ENCODE peak calls at places on chromosomes 12 and 14, in six cellular contexts. W is RPMI8226, E is kidney tubule cell, S is erythroblast, K is upper lobe of right lung, H is COR-L47. N is an unnamed sample.

GRCh38 chr12:111635524-111635923 is 36.4 kb upstream of the ATXN2 start:
- DNase-seq in W (no peak), E (no peak), S (peak), K (no peak), H (no peak), N (no peak)

GRCh38 chr14:68787235-68787727 is 5.6 kb downstream of the ZFP36L1 start:
- DNase-seq in W (no peak), E (no peak), S (no peak), K (no peak), H (no peak), N (peak)

GRCh38 chr12:65495233-65495632 is 216.8 kb downstream of the MSRB3 start:
- DNase-seq in W (no peak), E (peak), S (no peak), K (no peak), H (no peak), N (no peak)

GRCh38 chr12:10369557-10370150 is 20.2 kb downstream of the KLRK1 start:
- DNase-seq in W (no peak), E (no peak), S (no peak), K (no peak), H (no peak), N (no peak)

GRCh38 chr14:103310576-103311095 is 23.4 kb upstream of the EIF5 start:
- DNase-seq in W (no peak), E (no peak), S (no peak), K (no peak), H (no peak), N (no peak)

GRCh38 chr12:8078400-8078799 is 3.7 kb upstream of the NECAP1 start:
- DNase-seq in W (peak), E (peak), S (peak), K (no peak), H (no peak), N (no peak)

GRCh38 chr12:51126297-51126696 is 42.9 kb upstream of the CSRNP2 start:
- DNase-seq in W (no peak), E (no peak), S (no peak), K (no peak), H (no peak), N (no peak)

GRCh38 chr14:61479746-61480502 is 158.5 kb downstream of the PRKCH start:
- DNase-seq in W (no peak), E (peak), S (no peak), K (no peak), H (no peak), N (no peak)

GRCh38 chr12:24756479-24757024 is 192.3 kb downstream of the BCAT1 start:
- DNase-seq in W (no peak), E (no peak), S (no peak), K (no peak), H (no peak), N (no peak)

GRCh38 chr12:5037795-5038357 is 5.8 kb upstream of the KCNA5 start:
- DNase-seq in W (no peak), E (no peak), S (no peak), K (no peak), H (no peak), N (no peak)

GRCh38 chr12:79688376-79689040 is 2.3 kb downstream of the PAWR start:
- DNase-seq in W (peak), E (peak), S (no peak), K (no peak), H (no peak), N (no peak)

GRCh38 chr14:72816287-72816686 is 77.6 kb downstream of the DPF3 start:
- DNase-seq in W (no peak), E (no peak), S (no peak), K (no peak), H (no peak), N (no peak)

GRCh38 chr12:1799882-1800645 is 20.3 kb upstream of the LRTM2 start:
- DNase-seq in W (no peak), E (no peak), S (no peak), K (peak), H (no peak), N (no peak)

GRCh38 chr12:25797949-25798348 is 160.5 kb upstream of the RASSF8 start:
- DNase-seq in W (no peak), E (no peak), S (no peak), K (no peak), H (no peak), N (no peak)

GRCh38 chr14:21039585-21040369 is 2.4 kb upstream of the RNASE7 start:
- DNase-seq in W (peak), E (peak), S (peak), K (no peak), H (peak), N (no peak)

GRCh38 chr14:87013583-87013982 is 979.4 kb downstream of the GALC start:
- DNase-seq in W (no peak), E (peak), S (no peak), K (no peak), H (no peak), N (no peak)

GRCh38 chr12:78759387-78759786 is 105.2 kb upstream of the SYT1 start:
- DNase-seq in W (no peak), E (peak), S (peak), K (no peak), H (no peak), N (no peak)

GRCh38 chr14:51119411-51120051 is 24.6 kb upstream of the TRIM9 start:
- DNase-seq in W (no peak), E (no peak), S (no peak), K (no peak), H (no peak), N (no peak)

GRCh38 chr12:56205445-56205844 is 16.2 kb upstream of the SMARCC2 start:
- DNase-seq in W (no peak), E (no peak), S (peak), K (no peak), H (no peak), N (no peak)

GRCh38 chr14:55336161-55336560 is 64.9 kb downstream of the FBXO34 start:
- DNase-seq in W (no peak), E (peak), S (peak), K (no peak), H (no peak), N (no peak)

GRCh38 chr14:61545716-61546455 is 149.4 kb upstream of the HIF1A start:
- DNase-seq in W (no peak), E (no peak), S (no peak), K (no peak), H (no peak), N (no peak)

GRCh38 chr12:59097876-59098275 is 177.6 kb upstream of the LRIG3 start:
- DNase-seq in W (no peak), E (no peak), S (no peak), K (no peak), H (no peak), N (no peak)

GRCh38 chr12:71746983-71747611 is 7.6 kb upstream of the RAB21 start:
- DNase-seq in W (peak), E (peak), S (peak), K (no peak), H (peak), N (no peak)

GRCh38 chr12:13367973-13368372 is 171.4 kb downstream of the EMP1 start:
- DNase-seq in W (no peak), E (no peak), S (no peak), K (no peak), H (no peak), N (peak)

GRCh38 chr14:50303744-50304471 is 8.1 kb downstream of the L2HGDH start:
- DNase-seq in W (no peak), E (peak), S (peak), K (peak), H (no peak), N (no peak)

GRCh38 chr12:45284096-45284901 is 68.4 kb downstream of the ANO6 start:
- DNase-seq in W (no peak), E (peak), S (no peak), K (no peak), H (peak), N (no peak)

GRCh38 chr14:91417134-91417982 is at the start of gene CCDC88C:
- DNase-seq in W (peak), E (peak), S (peak), K (peak), H (peak), N (peak)

GRCh38 chr12:85568395-85569103 is 267.7 kb downstream of the RASSF9 start:
- DNase-seq in W (no peak), E (peak), S (no peak), K (no peak), H (no peak), N (peak)

GRCh38 chr12:72612171-72612570 is 340.0 kb downstream of the TRHDE start:
- DNase-seq in W (no peak), E (no peak), S (no peak), K (no peak), H (no peak), N (no peak)

GRCh38 chr12:123379391-123379790 is 4.5 kb upstream of the KMT5A start:
- DNase-seq in W (no peak), E (no peak), S (no peak), K (no peak), H (no peak), N (peak)

GRCh38 chr12:53236443-53237111 is 4.6 kb upstream of the RARG start:
- DNase-seq in W (no peak), E (no peak), S (no peak), K (no peak), H (no peak), N (no peak)

GRCh38 chr12:47991592-47991991 is 12.7 kb downstream of the COL2A1 start:
- DNase-seq in W (no peak), E (no peak), S (no peak), K (no peak), H (no peak), N (no peak)

GRCh38 chr14:105187935-105188524 is 6.9 kb upstream of the NUDT14 start:
- DNase-seq in W (peak), E (no peak), S (no peak), K (peak), H (no peak), N (no peak)

GRCh38 chr12:56071648-56072047 is 8.3 kb upstream of the ERBB3 start:
- DNase-seq in W (no peak), E (peak), S (no peak), K (no peak), H (no peak), N (no peak)

GRCh38 chr14:77691259-77691658 is 16.6 kb downstream of the ALKBH1 start:
- DNase-seq in W (no peak), E (peak), S (no peak), K (no peak), H (no peak), N (peak)

GRCh38 chr12:3491938-3492867 is 1.2 kb downstream of the PRMT8 start:
- DNase-seq in W (peak), E (peak), S (peak), K (peak), H (no peak), N (peak)

GRCh38 chr14:51552768-51553426 is 98.8 kb upstream of the FRMD6 start:
- DNase-seq in W (no peak), E (peak), S (no peak), K (no peak), H (peak), N (no peak)

GRCh38 chr12:93614917-93615596 is 42.6 kb downstream of the SOCS2 start:
- DNase-seq in W (no peak), E (no peak), S (no peak), K (no peak), H (no peak), N (no peak)

GRCh38 chr12:42281844-42282243 is 43.8 kb upstream of the YAF2 start:
- DNase-seq in W (no peak), E (no peak), S (no peak), K (no peak), H (no peak), N (no peak)

N was measured in heart left ventricle.